ENCODE peak calls at places on chromosomes 11 and 22, in ten cellular contexts. O is astrocyte of the cerebellum, B is A673, R is WERI-Rb-1, W is fibroblast of mammary gland, I is cardiac muscle cell, C is endothelial cell of umbilical vein, Q is AG09309, S is Peyer's patch, A is sigmoid colon. N is an unnamed sample.

GRCh38 chr11:77495526-77495925 is 21.6 kb upstream of the PAK1 start:
- DNase-seq in S (no peak), C (no peak), Q (no peak), A (no peak), W (no peak), B (no peak), O (no peak), I (no peak), R (no peak), N (no peak)

GRCh38 chr11:129280027-129280811 is 88.1 kb upstream of the ARHGAP32 start:
- DNase-seq in I (no peak), Q (no peak), S (no peak), O (no peak), R (no peak), W (peak; percentile 77), A (no peak), C (no peak), B (no peak), N (peak; percentile 21)

GRCh38 chr11:10441652-10442503 is 13.2 kb upstream of the AMPD3 start:
- DNase-seq in C (no peak), W (no peak), Q (no peak), R (no peak), O (no peak), S (no peak), B (no peak), A (no peak), I (no peak), N (no peak)

GRCh38 chr11:65182258-65183170 is 786 bp downstream of the CAPN1 start:
- DNase-seq in Q (no peak), I (peak; percentile 50), R (peak; percentile 65), A (peak; percentile 77), W (peak; percentile 13), S (peak; percentile 68), C (peak; percentile 28), B (no peak), O (no peak), N (peak; percentile 18)

GRCh38 chr22:18096823-18097222 is 13.8 kb upstream of the TUBA8 start:
- DNase-seq in R (no peak), A (no peak), C (no peak), B (no peak), W (no peak), S (no peak), O (no peak), Q (no peak), I (no peak), N (no peak)

GRCh38 chr22:34301569-34301968 is 381.3 kb upstream of the LARGE1 start:
- DNase-seq in R (no peak), C (no peak), S (no peak), O (no peak), A (no peak), B (no peak), W (no peak), I (peak; percentile 27), Q (no peak), N (no peak)

GRCh38 chr11:57698843-57699365 is 13.1 kb downstream of the MED19 start:
- DNase-seq in S (no peak), Q (no peak), O (no peak), B (no peak), C (no peak), W (no peak), A (no peak), R (no peak), I (no peak), N (no peak)

GRCh38 chr11:93541884-93542752 is 1.1 kb downstream of the SMCO4 start:
- DNase-seq in S (peak; percentile 80), R (peak; percentile 42), I (peak; percentile 57), B (peak; percentile 68), A (peak; percentile 78), W (peak; percentile 71), C (peak; percentile 71), O (peak; percentile 43), Q (no peak), N (peak; percentile 41)

GRCh38 chr11:88206746-88207145 is 31.5 kb upstream of the RAB38 start:
- DNase-seq in C (no peak), R (no peak), O (no peak), S (no peak), Q (no peak), W (peak; percentile 28), I (no peak), A (no peak), B (no peak), N (peak; percentile 24)

GRCh38 chr11:9138612-9139579 is 47.5 kb upstream of the SCUBE2 start:
- DNase-seq in R (no peak), C (peak; percentile 98), I (no peak), W (peak; percentile 92), B (peak; percentile 78), S (no peak), A (no peak), Q (peak; percentile 64), O (peak; percentile 92), N (peak; percentile 84)

GRCh38 chr22:33114570-33114969 is 56.4 kb upstream of the SYN3 start:
- DNase-seq in R (no peak), B (no peak), C (no peak), W (no peak), Q (no peak), S (no peak), A (no peak), I (no peak), O (no peak), N (no peak)

GRCh38 chr11:35073691-35074382 is 65.1 kb upstream of the CD44 start:
- DNase-seq in A (no peak), B (no peak), I (no peak), W (peak; percentile 51), R (no peak), S (no peak), Q (no peak), O (no peak), C (no peak), N (peak; percentile 70)

GRCh38 chr11:35079581-35079980 is 59.4 kb upstream of the CD44 start:
- DNase-seq in O (no peak), R (no peak), S (no peak), B (no peak), Q (no peak), A (no peak), W (no peak), I (no peak), C (no peak), N (no peak)

GRCh38 chr11:35076201-35077100 is 62.5 kb upstream of the CD44 start:
- DNase-seq in W (peak; percentile 10), C (no peak), S (no peak), O (no peak), A (no peak), Q (no peak), I (no peak), R (no peak), B (no peak), N (no peak)

GRCh38 chr11:35082322-35083180 is 56.4 kb upstream of the CD44 start:
- DNase-seq in I (peak; percentile 58), C (no peak), S (peak; percentile 91), W (peak; percentile 81), B (peak; percentile 86), A (peak; percentile 75), O (peak; percentile 51), R (no peak), Q (no peak), N (peak; percentile 89)

GRCh38 chr11:35077709-35078695 is 61.0 kb upstream of the CD44 start:
- DNase-seq in R (no peak), O (peak; percentile 35), S (peak; percentile 81), I (no peak), Q (peak; percentile 46), W (peak; percentile 84), A (no peak), B (peak; percentile 52), C (peak; percentile 76), N (peak; percentile 52)
- H3K4me3 ChIP-seq in R (no peak overlapping the region), O (no peak overlapping the region), S (no peak overlapping the region), I (no peak overlapping the region), Q (no peak overlapping the region), W (no peak overlapping the region), A (no peak overlapping the region), B (no peak overlapping the region), C (no peak overlapping the region), N (no peak overlapping the region)

DNA sequence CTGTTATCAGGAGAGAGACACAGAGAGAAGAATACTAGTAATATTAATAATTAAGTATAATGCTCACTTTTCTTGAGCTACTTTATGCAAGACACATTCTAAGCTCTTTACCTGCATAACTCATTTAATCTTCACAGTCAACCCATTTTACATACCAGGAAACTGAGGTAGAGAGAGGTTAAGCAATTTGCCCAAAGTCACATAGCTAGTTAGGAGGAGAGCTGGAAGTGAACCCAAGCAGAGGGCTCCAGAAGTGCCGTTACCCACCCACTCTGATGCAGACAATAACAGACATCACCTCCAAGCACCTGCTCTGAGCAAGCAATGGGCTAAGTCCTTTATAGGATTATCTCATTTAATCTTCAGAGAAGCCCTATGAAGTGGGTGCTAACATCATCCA is 24.8 kb downstream of the MICAL2 start:
- DNase-seq in W (no peak), S (no peak), Q (no peak), O (no peak), R (no peak), A (no peak), C (no peak), B (no peak), I (no peak), N (no peak)
- TF ChIP-seq CTCF in W (no peak), S (no peak), Q (no peak), O (no peak), R (no peak), A (no peak), C (no peak), B (no peak), I (no peak), N (no peak)

DNA sequence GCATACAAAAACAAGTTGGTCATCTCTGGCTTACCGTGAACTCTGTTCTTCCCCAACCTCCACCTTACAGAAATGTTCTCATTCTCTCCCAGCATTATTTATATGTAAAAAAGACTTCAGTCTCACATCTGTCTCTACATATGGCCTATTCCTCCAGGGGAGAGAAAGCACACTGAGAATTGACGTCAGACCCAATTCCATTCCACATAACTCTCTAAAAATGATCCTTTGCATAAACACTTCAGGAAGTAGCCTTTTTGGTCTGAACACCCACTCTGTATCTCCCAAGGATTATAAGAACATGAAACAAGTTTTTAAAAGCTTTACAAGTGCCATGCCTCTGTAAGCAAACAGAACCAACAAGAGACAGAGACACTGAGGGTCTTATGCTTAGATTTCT is 48.4 kb upstream of the PPP2R1B start:
- DNase-seq in B (peak; percentile 72), R (no peak), Q (peak; percentile 55), A (no peak), S (no peak), I (no peak), O (no peak), C (no peak), W (peak; percentile 72), N (peak; percentile 60)
- H3K4me3 ChIP-seq in B (no peak overlapping the region), R (no peak overlapping the region), Q (no peak overlapping the region), A (no peak overlapping the region), S (no peak overlapping the region), I (no peak overlapping the region), O (no peak overlapping the region), C (no peak overlapping the region), W (no peak overlapping the region), N (no peak overlapping the region)

DNA sequence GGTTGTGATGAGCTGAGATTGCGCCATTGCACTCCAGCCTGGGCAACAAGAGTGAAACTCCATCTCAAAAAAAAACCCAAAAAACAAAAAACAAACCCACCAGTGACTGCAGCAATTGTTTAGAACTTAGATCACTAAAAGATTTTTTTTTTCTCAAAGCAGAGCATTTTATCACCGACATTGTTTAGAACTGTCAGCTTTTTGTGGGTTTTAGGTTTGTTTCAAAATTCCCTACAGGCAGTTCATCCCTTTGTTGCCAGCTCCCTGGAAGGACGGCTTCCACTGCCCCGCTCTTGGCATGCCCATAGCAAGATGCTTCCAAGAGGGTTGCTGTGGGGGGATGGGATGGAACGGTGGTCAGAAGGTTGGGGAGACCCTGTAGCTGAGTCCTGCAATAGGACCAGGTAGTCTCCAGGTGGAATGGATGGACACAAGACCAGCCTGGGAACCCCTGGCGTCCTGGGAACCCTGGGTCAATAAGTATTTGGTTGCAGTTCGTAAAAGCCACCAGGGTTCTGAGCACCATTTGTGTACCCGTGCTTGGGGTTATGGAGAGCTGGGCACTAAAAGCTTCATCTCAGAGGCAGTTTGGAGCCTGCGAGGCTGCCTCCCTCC is 46.7 kb downstream of the TSPAN18 start:
- DNase-seq in I (no peak), C (no peak), A (no peak), O (no peak), R (no peak), W (no peak), B (no peak), Q (no peak), S (peak; percentile 31), N (peak; percentile 63)
- TF ChIP-seq CTCF in I (no peak), C (no peak), A (no peak), O (no peak), R (no peak), W (no peak), B (no peak), Q (no peak), S (no peak), N (no peak)

N was measured in AG10803.